ENCODE peak calls at places on chromosomes 2 and 18, in six cellular contexts. T is fibroblast of lung, U is OCI-LY7, R is A549, O is endodermal cell, F is IMR-90. E is an unnamed sample. For H3K4me1, the result is how much of the 10 kb centered on the place peaks cover.

GRCh38 chr2:232795920-232796319 is 19.6 kb upstream of the KCNJ13 start:
- DNase-seq in T (no peak), U (no peak), R (no peak), O (no peak), F (peak), E (no peak)

GRCh38 chr2:100211517-100211916 is 69.1 kb upstream of the AFF3 start:
- DNase-seq in T (no peak), U (no peak), R (no peak), O (no peak), F (no peak), E (no peak)

GRCh38 chr2:50591642-50592041 is 440.3 kb downstream of the NRXN1 start:
- DNase-seq in T (peak), U (no peak), R (no peak), O (no peak), F (no peak), E (no peak)

GRCh38 chr2:234949762-234950434 is 1.9 kb upstream of the SH3BP4 start:
- DNase-seq in T (peak), U (no peak), R (no peak), O (peak), F (peak), E (no peak)

GRCh38 chr2:70426341-70426740 is 124.5 kb upstream of the FAM136A start:
- DNase-seq in T (no peak), U (no peak), R (no peak), O (no peak), F (no peak), E (no peak)

GRCh38 chr2:205948883-205949282 is 137.1 kb downstream of the INO80D start:
- DNase-seq in T (no peak), U (no peak), R (no peak), O (no peak), F (no peak), E (no peak)

GRCh38 chr18:33355263-33355662 is 85.3 kb downstream of the CCDC178 start:
- DNase-seq in T (no peak), U (no peak), R (no peak), O (no peak), F (no peak), E (no peak)

GRCh38 chr2:61247204-61247812 is 85.3 kb downstream of the C2orf74 start:
- DNase-seq in T (peak), U (no peak), R (no peak), O (no peak), F (peak), E (no peak)

GRCh38 chr2:151261240-151261976 is at the start of gene RBM43:
- DNase-seq in T (peak), U (peak), R (peak), O (peak), F (peak), E (peak)

GRCh38 chr2:113273031-113273551 is 5.6 kb downstream of the PAX8 start:
- DNase-seq in T (peak), U (peak), R (peak), O (peak), F (peak), E (peak)

GRCh38 chr2:132958887-132959286 is 288.9 kb upstream of the LYPD1 start:
- DNase-seq in T (no peak), U (no peak), R (no peak), O (no peak), F (no peak), E (no peak)

GRCh38 chr18:11728247-11728646 is 39.2 kb downstream of the GNAL start:
- DNase-seq in T (peak), U (peak), R (no peak), O (peak), F (no peak), E (no peak)

GRCh38 chr18:2850816-2851215 is 4.0 kb downstream of the EMILIN2 start:
- DNase-seq in T (no peak), U (no peak), R (no peak), O (no peak), F (no peak), E (no peak)

DNA sequence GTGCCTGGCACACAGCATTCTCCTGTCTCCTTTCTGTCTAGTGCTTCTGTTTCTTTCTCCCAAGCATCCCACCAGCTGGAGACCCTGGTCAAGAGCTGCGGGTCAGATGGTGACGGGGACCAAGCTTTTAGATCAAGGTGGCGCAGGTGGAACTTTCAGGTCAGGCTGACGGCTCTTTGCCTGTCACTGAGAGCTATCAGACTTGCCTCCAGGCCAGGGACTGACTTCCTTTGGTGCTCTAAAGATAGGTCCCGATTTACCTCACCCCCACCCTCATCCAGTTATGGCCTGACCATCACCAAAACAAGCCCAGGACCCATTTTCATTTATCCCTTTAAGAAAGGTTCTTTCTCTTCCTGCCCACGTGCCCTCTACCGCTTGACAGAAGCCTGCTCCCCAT is 1.2 kb upstream of the EMILIN1 start:
- DNase-seq in T (no peak), U (peak), R (no peak), O (no peak), F (no peak), E (no peak)
- H3K4me1 ChIP-seq in T (under half), U (half or more), R (under half), O (under half), F (under half), E (half or more)

GRCh38 chr18:48821251-48821590 is 129.5 kb downstream of the SMAD7 start:
- DNase-seq in T (no peak), U (no peak), R (no peak), O (peak), F (no peak), E (no peak)
- H3K4me1 ChIP-seq in T (under half), U (under half), R (under half), O (under half), F (under half), E (under half)

GRCh38 chr2:241892299-241893137 is 23.0 kb downstream of the RTP5 start:
- DNase-seq in T (peak), U (no peak), R (no peak), O (no peak), F (no peak), E (no peak)
- H3K4me1 ChIP-seq in T (under half), U (under half), R (under half), O (under half), F (under half), E (under half)

GRCh38 chr2:23600336-23600735 is 215.4 kb downstream of the KLHL29 start:
- DNase-seq in T (peak), U (no peak), R (no peak), O (no peak), F (no peak), E (no peak)

GRCh38 chr2:23599006-23599405 is 214.0 kb downstream of the KLHL29 start:
- DNase-seq in T (no peak), U (no peak), R (no peak), O (no peak), F (no peak), E (no peak)

GRCh38 chr2:23601301-23601965 is 216.5 kb downstream of the KLHL29 start:
- DNase-seq in T (peak), U (no peak), R (no peak), O (no peak), F (peak), E (no peak)

GRCh38 chr2:23597687-23598086 is 212.7 kb downstream of the KLHL29 start:
- DNase-seq in T (no peak), U (no peak), R (no peak), O (no peak), F (no peak), E (no peak)

DNA sequence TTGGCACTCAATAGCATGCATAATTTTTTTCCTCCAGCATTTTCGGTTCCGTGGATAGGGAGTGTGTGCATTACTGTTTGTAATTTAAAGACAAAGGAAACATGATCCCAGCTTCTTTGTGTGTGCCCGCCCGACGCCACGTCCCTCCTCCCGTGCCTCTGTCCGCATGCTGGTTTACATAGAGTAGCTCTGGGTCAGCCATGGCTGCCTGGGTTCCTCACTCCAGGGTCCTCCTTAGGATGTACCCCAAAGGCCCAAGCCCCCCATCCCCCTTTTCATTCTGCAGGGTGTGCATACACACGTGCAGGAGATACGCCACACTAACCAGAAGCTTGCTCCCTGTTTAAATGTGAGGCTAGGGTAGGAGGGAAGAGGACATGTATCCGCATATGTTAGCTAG is 214.7 kb downstream of the KLHL29 start:
- DNase-seq in T (no peak), U (no peak), R (no peak), O (no peak), F (no peak), E (no peak)
- H3K4me1 ChIP-seq in T (under half), U (under half), R (under half), O (under half), F (under half), E (under half)

DNA sequence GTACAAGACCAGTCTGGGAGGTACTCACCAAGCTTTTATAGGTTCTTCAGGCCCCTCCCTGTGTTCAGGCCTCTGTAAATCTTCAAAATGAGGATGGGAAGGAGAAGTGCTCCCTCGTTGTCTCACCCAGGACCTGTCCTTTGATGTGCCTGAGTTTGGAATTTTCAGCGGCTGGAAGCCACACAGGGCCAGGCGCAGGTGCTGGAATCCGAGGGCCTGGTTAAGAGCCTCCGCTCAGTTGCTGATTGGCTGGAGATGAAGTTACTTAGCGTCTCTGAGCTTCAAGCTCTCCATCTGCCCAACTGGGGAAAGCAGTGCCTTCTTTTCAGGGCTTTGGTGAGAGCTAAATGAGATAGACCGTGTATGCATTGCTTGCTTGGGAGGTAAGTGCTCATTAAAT is 30.0 kb downstream of the HJURP start:
- DNase-seq in T (no peak), U (no peak), R (no peak), O (peak), F (no peak), E (no peak)
- H3K4me1 ChIP-seq in T (under half), U (under half), R (under half), O (under half), F (under half), E (under half)

GRCh38 chr2:47065771-47066380 is 89.2 kb downstream of the STPG4 start:
- DNase-seq in T (peak), U (no peak), R (no peak), O (no peak), F (peak), E (no peak)
- H3K4me1 ChIP-seq in T (half or more), U (under half), R (half or more), O (under half), F (half or more), E (under half)

DNA sequence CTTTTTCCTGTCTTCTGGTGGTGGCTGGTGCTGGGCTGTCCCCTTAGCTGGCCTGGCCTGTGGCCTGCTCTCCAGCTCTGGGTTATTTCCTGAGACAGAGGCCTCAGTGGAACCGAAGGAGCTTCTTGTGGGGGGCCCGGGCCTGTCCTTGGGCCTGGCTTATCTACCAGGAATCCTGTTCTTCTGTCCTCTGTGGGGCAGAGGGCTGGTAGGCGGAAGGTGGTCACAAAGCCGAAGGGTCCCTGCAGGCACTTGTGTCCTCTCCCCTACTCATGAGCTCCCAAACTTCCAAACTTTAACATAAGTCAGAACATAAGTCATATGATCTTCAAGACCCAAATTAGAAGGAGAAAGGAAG is 74.6 kb upstream of the MCFD2 start:
- DNase-seq in T (no peak), U (no peak), R (no peak), O (no peak), F (no peak), E (no peak)
- H3K4me1 ChIP-seq in T (under half), U (under half), R (under half), O (under half), F (under half), E (under half)

DNA sequence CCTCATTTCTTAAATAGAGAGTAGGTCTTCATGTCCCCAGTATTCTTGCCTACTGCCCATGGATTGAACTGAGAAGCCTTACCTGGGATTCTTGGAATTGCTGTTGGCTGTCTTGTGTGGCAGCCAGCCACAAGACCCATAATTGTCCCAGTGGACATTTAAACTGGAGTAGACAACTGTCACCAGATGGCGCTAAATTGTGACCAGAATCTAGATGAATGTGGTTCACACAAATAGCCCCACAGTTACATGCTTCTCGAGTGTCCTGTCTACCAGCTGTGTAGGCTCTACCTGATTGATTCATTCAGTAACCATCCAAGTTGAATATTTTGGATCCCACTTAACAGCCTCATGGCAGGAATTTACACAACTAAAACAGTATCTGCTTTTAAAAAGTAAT is 73.2 kb downstream of the MAP4K4 start:
- DNase-seq in T (peak), U (peak), R (peak), O (peak), F (peak), E (peak)
- H3K4me1 ChIP-seq in T (under half), U (half or more), R (half or more), O (under half), F (under half), E (under half)

GRCh38 chr2:203590496-203590895 is 55.4 kb upstream of the RAPH1 start:
- DNase-seq in T (no peak), U (no peak), R (no peak), O (no peak), F (no peak), E (no peak)
- H3K4me1 ChIP-seq in T (under half), U (half or more), R (under half), O (under half), F (under half), E (under half)

E was measured in DND-41.